ENCODE peak calls at places on chromosomes 1 and 21, in seven cellular contexts. J, W, N, O, C, F and M are unnamed samples.

GRCh38 chr1:116289219-116289618 is 83.8 kb upstream of the ATP1A1 start:
- DNase-seq in J (no peak), W (no peak), N (no peak), O (peak; percentile 75), C (no peak), F (no peak), M (no peak)

GRCh38 chr1:205656236-205656635 is 24.1 kb downstream of the SLC45A3 start:
- DNase-seq in J (no peak), W (no peak), N (no peak), O (no peak), C (no peak), F (no peak), M (no peak)

GRCh38 chr1:197327776-197328364 is 59.8 kb downstream of the CRB1 start:
- DNase-seq in J (no peak), W (peak; percentile 16), N (no peak), O (no peak), C (no peak), F (no peak), M (no peak)

GRCh38 chr1:66253330-66253921 is 280.5 kb upstream of the SGIP1 start:
- DNase-seq in J (no peak), W (peak; percentile 50), N (no peak), O (peak; percentile 26), C (peak; percentile 65), F (peak; percentile 55), M (peak; percentile 63)

GRCh38 chr1:1421147-1421906 is at the start of gene ANKRD65:
- DNase-seq in J (no peak), W (peak; percentile 38), N (no peak), O (peak; percentile 74), C (no peak), F (no peak), M (no peak)

GRCh38 chr1:211788626-211789025 is 41.9 kb downstream of the LPGAT1 start:
- DNase-seq in J (no peak), W (no peak), N (no peak), O (no peak), C (no peak), F (no peak), M (no peak)

GRCh38 chr1:220705782-220706181 is 15.6 kb downstream of the C1orf115 start:
- DNase-seq in J (no peak), W (no peak), N (no peak), O (no peak), C (no peak), F (no peak), M (no peak)

GRCh38 chr21:36780861-36781260 is 81.9 kb downstream of the SIM2 start:
- DNase-seq in J (no peak), W (no peak), N (no peak), O (no peak), C (no peak), F (no peak), M (no peak)

GRCh38 chr1:225896937-225897549 is 8.1 kb upstream of the LEFTY1 start:
- DNase-seq in J (peak; percentile 38), W (no peak), N (no peak), O (peak; percentile 68), C (peak; percentile 10), F (peak; percentile 90), M (peak; percentile 67)

GRCh38 chr1:92804721-92805169 is 19.8 kb upstream of the EVI5 start:
- DNase-seq in J (peak; percentile 67), W (no peak), N (no peak), O (peak; percentile 41), C (peak; percentile 73), F (no peak), M (peak; percentile 43)

GRCh38 chr1:97006044-97006676 is 284.6 kb downstream of the PTBP2 start:
- DNase-seq in J (no peak), W (no peak), N (no peak), O (no peak), C (no peak), F (peak; percentile 12), M (no peak)

GRCh38 chr1:1069711-1070676 is 4.1 kb downstream of the RNF223 start:
- DNase-seq in J (peak; percentile 46), W (no peak), N (no peak), O (peak; percentile 29), C (no peak), F (no peak), M (peak; percentile 31)

GRCh38 chr1:92228401-92228800 is 10.7 kb downstream of the C1orf146 start:
- DNase-seq in J (no peak), W (no peak), N (no peak), O (no peak), C (no peak), F (no peak), M (no peak)

GRCh38 chr21:43654806-43655489 is 4.3 kb downstream of the HSF2BP start:
- DNase-seq in J (no peak), W (no peak), N (no peak), O (no peak), C (no peak), F (no peak), M (no peak)

GRCh38 chr21:25838809-25839208 is 104.0 kb downstream of the GABPA start:
- DNase-seq in J (no peak), W (no peak), N (no peak), O (no peak), C (no peak), F (no peak), M (no peak)

GRCh38 chr1:221874285-221875003 is 132.6 kb upstream of the DUSP10 start:
- DNase-seq in J (no peak), W (no peak), N (no peak), O (no peak), C (no peak), F (no peak), M (no peak)

GRCh38 chr1:218588555-218589172 is 243.5 kb downstream of the TGFB2 start:
- DNase-seq in J (no peak), W (no peak), N (no peak), O (no peak), C (no peak), F (no peak), M (no peak)

GRCh38 chr1:219302697-219303096 is 129.0 kb downstream of the LYPLAL1 start:
- DNase-seq in J (no peak), W (no peak), N (no peak), O (no peak), C (no peak), F (no peak), M (no peak)

GRCh38 chr1:6205849-6206845 is at the start of gene RNF207:
- DNase-seq in J (peak; percentile 83), W (no peak), N (no peak), O (peak; percentile 77), C (peak; percentile 58), F (no peak), M (peak; percentile 86)
- TF ChIP-seq JUND in J (no peak), W (no peak), N (no peak), O (no peak), C (no peak), F (no peak), M (no peak)

DNA sequence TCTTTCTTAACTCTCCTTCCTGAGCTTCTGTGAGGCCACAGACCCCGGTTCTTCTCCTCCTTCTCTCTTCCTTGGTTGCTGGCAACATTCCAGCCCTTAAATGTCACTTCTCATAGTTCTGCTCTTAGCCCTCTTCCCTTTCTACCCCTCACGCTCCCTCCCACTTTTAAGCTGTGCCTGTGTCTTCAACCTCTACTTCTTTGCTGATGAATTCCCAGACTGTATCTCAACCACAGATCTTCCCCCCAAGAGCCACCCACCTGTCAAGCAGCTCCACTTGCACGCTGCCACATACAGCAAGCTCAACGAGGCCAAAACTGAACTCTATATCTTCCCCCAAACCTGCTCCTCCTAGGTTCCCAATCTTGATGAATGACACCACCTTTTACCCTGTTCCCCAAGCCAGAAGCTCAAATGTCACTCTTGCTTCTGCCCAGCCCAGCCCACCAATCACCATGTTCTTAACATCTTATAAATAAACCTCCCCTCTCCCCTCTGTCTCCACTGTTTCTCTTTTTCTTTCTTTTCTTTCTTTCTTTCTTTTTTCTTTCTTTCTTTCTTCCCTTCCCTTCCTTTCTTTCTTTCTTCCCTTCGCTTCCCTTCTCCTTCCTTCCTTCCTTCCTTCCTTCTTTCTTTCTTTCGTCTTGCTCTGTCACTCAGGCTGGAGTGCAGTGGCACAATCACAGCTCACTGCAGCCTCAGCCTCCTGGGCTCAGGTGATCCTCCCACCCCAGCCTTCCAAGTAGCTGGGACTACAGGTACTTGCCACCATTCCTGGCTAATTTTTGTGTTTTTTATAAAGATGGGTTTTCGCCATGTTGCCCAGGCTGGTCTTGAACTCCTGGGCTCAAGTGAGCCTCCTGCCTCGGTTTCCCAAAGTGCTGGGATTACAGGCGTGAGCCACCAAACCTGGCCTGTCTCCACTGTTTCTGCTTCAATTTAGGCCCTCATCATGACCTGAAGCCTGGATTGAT is 19.8 kb upstream of the PTP4A2 start:
- DNase-seq in J (peak; percentile 69), W (no peak), N (no peak), O (no peak), C (no peak), F (peak; percentile 84), M (no peak)
- TF ChIP-seq JUND in J (peak; percentile 75), W (no peak), N (no peak), O (no peak), C (no peak), F (no peak), M (no peak)

GRCh38 chr1:112394743-112395062 is 1.3 kb upstream of the CTTNBP2NL start:
- DNase-seq in J (no peak), W (no peak), N (no peak), O (no peak), C (no peak), F (no peak), M (no peak)

GRCh38 chr1:112397051-112397471 is 1.0 kb downstream of the CTTNBP2NL start:
- DNase-seq in J (no peak), W (no peak), N (no peak), O (no peak), C (no peak), F (no peak), M (no peak)

GRCh38 chr1:112395832-112396667 is at the start of gene CTTNBP2NL:
- DNase-seq in J (peak; percentile 98), W (peak; percentile 95), N (peak; percentile 91), O (peak; percentile 93), C (peak; percentile 88), F (no peak), M (peak; percentile 68)

GRCh38 chr1:112396668-112397025 is 633 bp downstream of the CTTNBP2NL start:
- DNase-seq in J (no peak), W (no peak), N (no peak), O (no peak), C (no peak), F (no peak), M (no peak)

GRCh38 chr1:112395261-112395831 is 668 bp upstream of the CTTNBP2NL start:
- DNase-seq in J (no peak), W (no peak), N (no peak), O (no peak), C (no peak), F (no peak), M (no peak)
- TF ChIP-seq JUND in J (no peak), W (no peak), N (no peak), O (no peak), C (no peak), F (no peak), M (no peak)

GRCh38 chr1:100532645-100533044 is 5.3 kb upstream of the GPR88 start:
- DNase-seq in J (no peak), W (no peak), N (no peak), O (no peak), C (no peak), F (no peak), M (no peak)

GRCh38 chr1:100536031-100536430 is 1.9 kb upstream of the GPR88 start:
- DNase-seq in J (no peak), W (no peak), N (no peak), O (no peak), C (no peak), F (peak; percentile 73), M (no peak)

GRCh38 chr1:100530901-100531487 is 6.9 kb upstream of the GPR88 start:
- DNase-seq in J (no peak), W (no peak), N (no peak), O (no peak), C (no peak), F (peak; percentile 40), M (no peak)

GRCh38 chr1:100538935-100539835 is 1.2 kb downstream of the GPR88 start:
- DNase-seq in J (no peak), W (peak; percentile 77), N (no peak), O (no peak), C (no peak), F (no peak), M (no peak)

GRCh38 chr1:100535264-100535663 is 2.7 kb upstream of the GPR88 start:
- DNase-seq in J (no peak), W (no peak), N (no peak), O (no peak), C (no peak), F (no peak), M (no peak)
- TF ChIP-seq JUND in J (no peak), W (no peak), N (no peak), O (no peak), C (no peak), F (no peak), M (no peak)